ENCODE peak calls at places on chromosomes 12 and 14, in five cellular contexts. A is cardiac muscle cell, R is NCI-H2081, D is fibroblast of the aortic adventitia, V is HS-5. F is an unnamed sample.
A peak's percentile ranks its signal among the peaks of the same experiment; 100 is the strongest.

GRCh38 chr12:85955127-85955526 is 81.0 kb downstream of the NTS start:
- DNase-seq in A (peak; percentile 23), R (peak; percentile 10), D (peak; percentile 35), V (no peak), F (peak; percentile 12)

GRCh38 chr14:49924852-49925251 is 32.0 kb downstream of the ARF6 start:
- DNase-seq in A (no peak), R (no peak), D (no peak), V (no peak), F (no peak)

GRCh38 chr14:34201909-34202622 is 251.2 kb upstream of the EGLN3 start:
- DNase-seq in A (no peak), R (no peak), D (no peak), V (no peak), F (no peak)

GRCh38 chr14:100619382-100620305 is 32.4 kb upstream of the BEGAIN start:
- DNase-seq in A (no peak), R (peak; percentile 48), D (no peak), V (no peak), F (no peak)

GRCh38 chr12:53048780-53049401 is 974 bp upstream of the TNS2 start:
- DNase-seq in A (peak; percentile 88), R (no peak), D (peak; percentile 73), V (no peak), F (peak; percentile 14)

GRCh38 chr12:47698055-47698454 is 7.8 kb downstream of the RPAP3 start:
- DNase-seq in A (no peak), R (no peak), D (no peak), V (no peak), F (no peak)

GRCh38 chr12:71896171-71896570 is 42.5 kb upstream of the TPH2 start:
- DNase-seq in A (no peak), R (no peak), D (no peak), V (no peak), F (no peak)

GRCh38 chr14:104559043-104559768 is 20.4 kb upstream of the C14orf180 start:
- DNase-seq in A (no peak), R (no peak), D (no peak), V (no peak), F (no peak)

GRCh38 chr12:95322335-95322734 is 104.7 kb downstream of the VEZT start:
- DNase-seq in A (no peak), R (no peak), D (no peak), V (peak; percentile 58), F (no peak)

F was measured in D341Med.